ENCODE peak calls at places on chromosomes 3 and 15, in four cellular contexts. N, L, Q and M are unnamed samples.

GRCh38 chr3:135007622-135008021 is 212.6 kb downstream of the EPHB1 start:
- DNase-seq in N (no peak), L (no peak), Q (no peak), M (no peak)

GRCh38 chr3:27160146-27160545 is 209.0 kb downstream of the NEK10 start:
- DNase-seq in N (no peak), L (no peak), Q (no peak), M (no peak)

GRCh38 chr15:50577492-50577891 is 31.0 kb upstream of the USP50 start:
- DNase-seq in N (no peak), L (no peak), Q (no peak), M (no peak)

GRCh38 chr15:48058371-48058770 is 62.4 kb upstream of the SLC24A5 start:
- DNase-seq in N (no peak), L (no peak), Q (no peak), M (no peak)

GRCh38 chr15:74221399-74222230 is 14.5 kb upstream of the CCDC33 start:
- DNase-seq in N (no peak), L (no peak), Q (no peak), M (no peak)

GRCh38 chr15:27867861-27868260 is 231.3 kb downstream of the OCA2 start:
- DNase-seq in N (no peak), L (no peak), Q (no peak), M (no peak)

GRCh38 chr3:138640537-138640936 is 32.0 kb downstream of the FAIM start:
- DNase-seq in N (no peak), L (no peak), Q (no peak), M (no peak)

GRCh38 chr15:83290236-83290635 is 5.8 kb upstream of the BNC1 start:
- DNase-seq in N (no peak), L (no peak), Q (no peak), M (no peak)

GRCh38 chr3:9301798-9302197 is 52.4 kb upstream of the SRGAP3 start:
- DNase-seq in N (no peak), L (no peak), Q (no peak), M (no peak)

GRCh38 chr15:39782441-39783138 is at the start of gene FSIP1:
- DNase-seq in N (peak; percentile 93), L (peak; percentile 97), Q (peak; percentile 86), M (peak; percentile 99)
- TF ChIP-seq POLR2A in N (no peak), L (peak; percentile 45), Q (peak; percentile 59), M (no peak)

DNA sequence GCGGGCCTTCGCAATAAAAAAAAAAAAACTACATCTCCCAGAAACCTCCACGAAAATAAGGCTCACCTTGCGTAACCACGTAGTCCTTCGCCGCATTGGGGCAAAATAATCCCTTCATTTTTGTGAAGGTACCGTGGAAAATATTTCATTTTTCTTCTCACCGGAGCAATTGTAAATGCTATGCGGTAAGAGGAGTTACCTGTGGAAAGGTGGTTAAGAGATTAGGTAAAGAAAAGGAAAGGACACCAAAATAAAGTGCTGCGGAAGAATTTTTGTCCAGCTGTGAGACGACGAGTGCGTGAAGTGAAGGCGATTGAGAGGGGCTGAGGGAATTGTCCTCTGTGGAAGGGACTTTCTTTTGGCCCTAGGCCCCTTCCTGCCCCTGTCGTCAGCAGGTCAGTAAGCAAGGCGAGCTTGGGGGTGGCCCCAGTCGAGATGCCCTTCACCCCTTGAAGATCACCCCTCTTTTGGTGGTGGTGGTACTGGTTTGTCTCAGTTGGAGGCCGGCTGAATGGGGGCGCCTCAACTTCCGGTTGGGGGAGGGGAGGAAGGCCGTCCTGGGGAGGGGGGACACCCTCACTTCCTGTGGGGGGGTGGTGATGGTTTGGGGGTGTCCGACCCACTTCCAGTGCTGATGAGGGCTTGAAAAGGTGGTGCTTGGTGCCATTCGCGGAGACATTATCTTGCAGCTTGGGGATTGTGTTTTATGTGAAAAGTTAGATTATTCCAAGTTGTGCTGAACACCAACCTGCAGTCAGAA is at the start of gene HMG20A:
- DNase-seq in N (peak; percentile 36), L (peak; percentile 77), Q (peak; percentile 80), M (peak; percentile 37)
- TF ChIP-seq CTCF in N (no peak), L (no peak), Q (peak; percentile 9), M (no peak)

GRCh38 chr3:141735789-141736465 is 2.2 kb upstream of the RNF7 start:
- DNase-seq in N (no peak), L (no peak), Q (no peak), M (no peak)

GRCh38 chr3:141737108-141737507 is 990 bp upstream of the RNF7 start:
- DNase-seq in N (no peak), L (no peak), Q (no peak), M (no peak)

GRCh38 chr3:141739731-141740130 is 1.6 kb downstream of the RNF7 start:
- DNase-seq in N (no peak), L (no peak), Q (no peak), M (no peak)

GRCh38 chr3:141738636-141739363 is 702 bp downstream of the RNF7 start:
- DNase-seq in N (no peak), L (no peak), Q (peak; percentile 45), M (peak; percentile 88)

GRCh38 chr3:141737828-141738635 is at the start of gene RNF7:
- DNase-seq in N (peak; percentile 95), L (peak; percentile 94), Q (peak; percentile 80), M (peak; percentile 93)
- H3K4me3 ChIP-seq in N (peak within 1 kb of the TSS; percentile 98), L (peak within 1 kb of the TSS; percentile 88), Q (peak within 1 kb of the TSS; percentile 65), M (peak within 1 kb of the TSS; percentile 92)

GRCh38 chr3:47515100-47515499 is 1.6 kb upstream of the ELP6 start:
- DNase-seq in N (no peak), L (no peak), Q (no peak), M (no peak)

GRCh38 chr3:47515864-47516319 is 2.4 kb upstream of the ELP6 start:
- DNase-seq in N (no peak), L (no peak), Q (no peak), M (no peak)

GRCh38 chr3:47512416-47513124 is 942 bp downstream of the ELP6 start:
- DNase-seq in N (peak; percentile 36), L (peak; percentile 74), Q (no peak), M (no peak)

GRCh38 chr3:47517937-47518336 is 4.4 kb upstream of the ELP6 start:
- DNase-seq in N (no peak), L (no peak), Q (no peak), M (no peak)

DNA sequence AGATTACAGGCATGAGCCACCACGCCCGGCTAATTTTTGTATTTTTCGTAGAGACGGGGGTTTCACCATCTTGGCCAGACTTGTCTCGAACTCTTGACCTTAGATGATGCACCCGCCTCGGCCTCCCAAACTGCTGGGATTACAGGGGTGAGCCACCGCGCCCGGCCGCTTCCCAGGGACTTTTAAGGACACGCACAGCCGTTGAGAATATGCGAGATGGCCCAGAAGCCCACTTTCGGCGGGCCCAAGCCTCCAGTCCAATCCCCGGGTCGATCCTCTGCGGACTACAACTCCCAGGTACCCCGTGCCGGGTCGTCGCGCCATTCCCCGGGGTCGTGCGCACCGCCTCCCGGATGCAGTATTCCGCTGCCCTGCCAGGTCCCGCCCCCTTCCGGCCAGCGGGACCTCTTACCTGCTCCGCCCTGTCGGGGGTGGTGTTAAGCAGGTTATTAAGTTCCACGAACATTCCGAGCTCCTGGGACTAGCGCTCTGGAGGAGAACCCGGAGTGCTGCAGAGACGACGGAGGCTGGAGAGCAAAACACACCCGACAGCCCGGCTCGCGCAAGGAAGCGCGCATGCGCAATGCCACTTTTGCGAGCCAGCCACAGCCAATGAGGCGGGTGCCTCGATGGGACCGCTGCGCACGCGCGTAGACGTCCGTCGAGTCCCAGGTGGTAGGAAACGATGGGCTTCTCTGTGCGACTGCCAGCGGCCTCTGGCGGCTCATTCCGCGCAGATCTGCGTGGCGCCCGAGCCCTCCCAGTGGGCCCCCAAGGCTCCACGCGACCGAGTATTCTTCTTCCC is at the start of gene ELP6:
- DNase-seq in N (peak; percentile 96), L (peak; percentile 98), Q (peak; percentile 86), M (peak; percentile 99)
- TF ChIP-seq POLR2A in N (peak; percentile 16), L (peak; percentile 5), Q (peak; percentile 56), M (no peak)

GRCh38 chr3:58463181-58463941 is 28.5 kb upstream of the KCTD6 start:
- DNase-seq in N (peak; percentile 72), L (peak; percentile 78), Q (peak; percentile 87), M (peak; percentile 57)
- TF ChIP-seq CTCF in N (peak; percentile 63), L (peak; percentile 81), Q (peak; percentile 81), M (no peak)

GRCh38 chr15:22966321-22967083 is 13.7 kb downstream of the CYFIP1 start:
- DNase-seq in N (no peak), L (peak; percentile 28), Q (no peak), M (no peak)
- H3K4me3 ChIP-seq in N (no peak overlapping the region), L (no peak overlapping the region), Q (no peak overlapping the region), M (no peak overlapping the region)

GRCh38 chr3:4824948-4825325 is 154.3 kb upstream of the BHLHE40 start:
- DNase-seq in N (no peak), L (no peak), Q (peak; percentile 81), M (no peak)

GRCh38 chr3:4827767-4828166 is 151.5 kb upstream of the BHLHE40 start:
- DNase-seq in N (no peak), L (no peak), Q (no peak), M (no peak)

GRCh38 chr3:4825572-4826236 is 153.5 kb upstream of the BHLHE40 start:
- DNase-seq in N (no peak), L (no peak), Q (peak; percentile 26), M (peak; percentile 49)

GRCh38 chr3:4828279-4829030 is 150.8 kb upstream of the BHLHE40 start:
- DNase-seq in N (no peak), L (no peak), Q (no peak), M (peak; percentile 59)

DNA sequence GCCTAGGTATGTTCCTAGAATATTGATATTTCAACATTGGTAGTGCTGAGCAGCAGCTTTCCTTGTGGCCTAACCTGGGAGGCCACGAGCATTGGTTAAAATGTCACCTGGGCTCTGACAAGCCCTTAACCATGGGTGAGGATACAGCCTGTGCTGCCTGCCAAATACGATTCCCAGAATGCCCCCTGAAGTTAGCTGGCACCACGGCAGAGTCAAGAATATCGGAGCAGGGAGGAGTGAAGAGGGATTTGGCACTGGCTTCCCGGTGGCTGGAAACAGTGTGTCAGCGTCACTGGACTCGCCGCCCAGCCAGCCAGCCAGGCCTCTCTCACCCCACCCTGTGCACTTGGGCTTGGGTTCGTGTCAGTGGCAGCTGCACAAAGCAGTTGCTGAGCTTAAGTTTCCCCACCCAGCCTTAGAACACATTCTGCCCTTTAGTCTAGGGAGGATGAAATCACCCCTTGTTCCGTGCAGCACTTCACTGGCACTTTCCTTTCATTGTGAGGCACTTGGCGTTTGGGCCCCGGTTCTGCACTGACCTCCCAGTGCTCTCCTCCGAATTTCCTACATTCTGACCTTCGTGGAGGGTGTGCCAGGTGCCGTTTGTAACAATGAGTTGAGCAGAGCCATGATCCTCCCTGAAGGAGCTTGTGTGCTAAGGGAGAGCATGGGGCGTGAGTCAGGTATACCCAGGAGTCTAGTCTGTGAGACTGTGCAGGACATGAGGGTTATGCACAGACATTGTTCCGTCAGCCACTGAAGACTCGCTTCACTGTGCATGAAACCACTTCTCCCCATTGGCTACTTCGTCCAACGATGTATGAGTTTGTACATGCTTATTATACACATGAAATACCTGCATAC is 152.8 kb upstream of the BHLHE40 start:
- DNase-seq in N (peak; percentile 26), L (peak; percentile 81), Q (peak; percentile 21), M (peak; percentile 94)
- TF ChIP-seq POLR2A in N (no peak), L (peak; percentile 17), Q (no peak), M (no peak)